ENCODE peak calls at places on chromosomes 4 and X, in seven cellular contexts. O is CD8-positive, alpha-beta T cell; W is stimulated activated CD8-positive, alpha-beta memory T cell treated with anti-CD3 and anti-CD28 coated beads, Interleukin-7, amount 100 ng/mL, for 1 hour; Z is nephron progenitor cell; G is GM20000; L is NAMALWA; U is gastrocnemius medialis. P is an unnamed sample.

GRCh38 chrX:72029473-72030411 is 102.0 kb downstream of the RTL5 start:
- DNase-seq in O (no peak), W (no peak), Z (no peak), G (no peak), L (no peak), U (no peak), P (no peak)

GRCh38 chr4:47692691-47693090 is 145.2 kb downstream of the CORIN start:
- DNase-seq in O (no peak), W (no peak), Z (no peak), G (no peak), L (no peak), U (no peak), P (no peak)

GRCh38 chrX:132748909-132749308 is 209.5 kb downstream of the HS6ST2 start:
- DNase-seq in O (no peak), W (no peak), Z (no peak), G (no peak), L (no peak), U (peak), P (no peak)

GRCh38 chr4:189792819-189793618 is 147.7 kb upstream of the FRG1 start:
- DNase-seq in O (peak), W (peak), Z (peak), G (peak), L (peak), U (no peak), P (peak)

GRCh38 chr4:100641326-100641725 is 123.5 kb upstream of the EMCN start:
- DNase-seq in O (no peak), W (no peak), Z (no peak), G (no peak), L (no peak), U (no peak), P (no peak)

GRCh38 chrX:107894038-107894437 is 68.4 kb downstream of the MID2 start:
- DNase-seq in O (peak), W (no peak), Z (peak), G (peak), L (peak), U (no peak), P (peak)

GRCh38 chr4:53713296-53713695 is 122.0 kb upstream of the LNX1 start:
- DNase-seq in O (no peak), W (no peak), Z (no peak), G (no peak), L (no peak), U (no peak), P (no peak)

GRCh38 chrX:38672646-38673045 is 111.3 kb downstream of the TSPAN7 start:
- DNase-seq in O (no peak), W (no peak), Z (no peak), G (no peak), L (no peak), U (no peak), P (no peak)

GRCh38 chrX:63506320-63506719 is 155.2 kb upstream of the SPIN4 start:
- DNase-seq in O (no peak), W (no peak), Z (no peak), G (no peak), L (peak), U (no peak), P (peak)

GRCh38 chr4:102625232-102625930 is 124.2 kb downstream of the NFKB1 start:
- DNase-seq in O (peak), W (no peak), Z (no peak), G (peak), L (peak), U (no peak), P (peak)

GRCh38 chr4:70613182-70613892 is 15.2 kb upstream of the ENAM start:
- DNase-seq in O (no peak), W (no peak), Z (no peak), G (no peak), L (peak), U (no peak), P (no peak)

GRCh38 chr4:83876047-83876446 is 340.1 kb downstream of the GPAT3 start:
- DNase-seq in O (no peak), W (no peak), Z (no peak), G (no peak), L (no peak), U (no peak), P (no peak)

GRCh38 chr4:185597532-185598188 is 62.4 kb upstream of the PDLIM3 start:
- DNase-seq in O (peak), W (peak), Z (peak), G (peak), L (peak), U (peak), P (peak)

GRCh38 chr4:54837576-54838140 is 179.9 kb downstream of the KIT start:
- DNase-seq in O (no peak), W (no peak), Z (no peak), G (no peak), L (no peak), U (no peak), P (no peak)

GRCh38 chr4:74174941-74175340 is 17.0 kb downstream of the MTHFD2L start:
- DNase-seq in O (no peak), W (no peak), Z (no peak), G (no peak), L (no peak), U (no peak), P (no peak)

GRCh38 chr4:85151786-85152185 is 185.3 kb upstream of the WDFY3 start:
- DNase-seq in O (no peak), W (no peak), Z (no peak), G (no peak), L (no peak), U (no peak), P (no peak)

GRCh38 chr4:4593596-4593995 is 51.7 kb upstream of the STX18 start:
- DNase-seq in O (no peak), W (no peak), Z (no peak), G (no peak), L (no peak), U (no peak), P (no peak)

GRCh38 chr4:166003811-166004210 is 130.8 kb downstream of the TLL1 start:
- DNase-seq in O (no peak), W (no peak), Z (no peak), G (no peak), L (no peak), U (no peak), P (no peak)

GRCh38 chrX:9847071-9847470 is 60.8 kb downstream of the SHROOM2 start:
- DNase-seq in O (no peak), W (no peak), Z (no peak), G (no peak), L (no peak), U (no peak), P (no peak)

GRCh38 chr4:53863163-53863562 is 201.2 kb downstream of the CHIC2 start:
- DNase-seq in O (no peak), W (no peak), Z (no peak), G (no peak), L (no peak), U (peak), P (no peak)

GRCh38 chr4:8771666-8772065 is 100.0 kb downstream of the HMX1 start:
- DNase-seq in O (no peak), W (no peak), Z (no peak), G (no peak), L (no peak), U (no peak), P (no peak)

GRCh38 chrX:133776072-133776471 is 209.3 kb downstream of the GPC3 start:
- DNase-seq in O (peak), W (peak), Z (peak), G (no peak), L (peak), U (no peak), P (peak)

GRCh38 chrX:30888526-30889146 is 418 bp downstream of the TAB3 start:
- DNase-seq in O (no peak), W (no peak), Z (no peak), G (no peak), L (peak), U (no peak), P (peak)

GRCh38 chrX:2404816-2405215 is 96.0 kb downstream of the DHRSX start:
- DNase-seq in O (no peak), W (no peak), Z (no peak), G (no peak), L (no peak), U (peak), P (no peak)

GRCh38 chrX:54540289-54540688 is 10.3 kb downstream of the GNL3L start:
- DNase-seq in O (no peak), W (no peak), Z (no peak), G (no peak), L (no peak), U (no peak), P (no peak)

GRCh38 chrX:50003927-50004326 is 81.5 kb downstream of the CLCN5 start:
- DNase-seq in O (no peak), W (no peak), Z (no peak), G (no peak), L (no peak), U (no peak), P (no peak)

GRCh38 chr4:1767058-1767769 is 25.9 kb upstream of the FGFR3 start:
- DNase-seq in O (no peak), W (no peak), Z (peak), G (peak), L (peak), U (no peak), P (peak)

GRCh38 chr4:147772459-147772969 is 40.6 kb downstream of the ARHGAP10 start:
- DNase-seq in O (no peak), W (no peak), Z (no peak), G (no peak), L (no peak), U (no peak), P (no peak)

GRCh38 chr4:69707807-69708206 is 52.6 kb downstream of the SULT1B1 start:
- DNase-seq in O (no peak), W (no peak), Z (no peak), G (no peak), L (no peak), U (no peak), P (no peak)

P was measured in HEK293T.